ENCODE peak calls at places on chromosomes 7 and 10, in nine cellular contexts. J, A, C, I, V, F, K, D and T are unnamed samples.

GRCh38 chr10:99339077-99339476 is 9.9 kb downstream of the CNNM1 start:
- DNase-seq in F (no peak), J (no peak), A (peak; percentile 90), K (no peak), C (no peak), D (no peak), V (no peak), I (no peak), T (no peak)

GRCh38 chr10:60423920-60424319 is 34.2 kb upstream of the ANK3 start:
- DNase-seq in A (no peak), D (no peak), F (no peak), C (no peak), V (no peak), I (no peak), K (no peak), J (no peak), T (no peak)

GRCh38 chr7:1458676-1459511 is at the start of gene MICALL2:
- DNase-seq in C (peak; percentile 53), J (peak; percentile 86), A (peak; percentile 67), I (no peak), D (no peak), K (peak; percentile 5), F (no peak), V (peak; percentile 10), T (no peak)

GRCh38 chr7:49791089-49791741 is 17.8 kb downstream of the VWC2 start:
- DNase-seq in D (no peak), V (no peak), F (peak; percentile 40), I (no peak), C (no peak), A (peak; percentile 31), K (no peak), J (no peak), T (peak; percentile 14)

GRCh38 chr10:11448545-11449244 is 162.8 kb downstream of the USP6NL start:
- DNase-seq in J (no peak), D (no peak), F (no peak), K (no peak), V (no peak), A (no peak), C (no peak), I (no peak), T (no peak)

GRCh38 chr7:18792866-18793595 is 297.5 kb downstream of the HDAC9 start:
- DNase-seq in A (no peak), D (no peak), K (no peak), F (no peak), C (no peak), J (peak; percentile 17), I (no peak), V (no peak), T (no peak)

GRCh38 chr7:15972767-15973362 is 286.4 kb upstream of the MEOX2 start:
- DNase-seq in V (no peak), K (no peak), A (no peak), F (no peak), D (no peak), I (no peak), C (no peak), J (peak; percentile 75), T (no peak)

GRCh38 chr7:35753761-35754603 is 46.9 kb upstream of the SEPTIN7 start:
- DNase-seq in J (peak; percentile 93), D (no peak), K (no peak), A (no peak), I (no peak), C (peak; percentile 15), V (no peak), F (no peak), T (no peak)

GRCh38 chr7:154330318-154330717 is 278.1 kb downstream of the DPP6 start:
- DNase-seq in F (no peak), C (no peak), D (no peak), K (no peak), I (no peak), A (no peak), J (no peak), V (no peak), T (no peak)

GRCh38 chr10:96317067-96317833 is 13.0 kb downstream of the DNTT start:
- DNase-seq in V (no peak), J (no peak), I (no peak), D (no peak), K (no peak), C (no peak), A (no peak), F (no peak), T (no peak)

GRCh38 chr10:60497364-60497763 is 107.7 kb upstream of the ANK3 start:
- DNase-seq in C (no peak), V (no peak), F (no peak), D (no peak), I (no peak), A (no peak), J (no peak), K (no peak), T (no peak)

GRCh38 chr10:28842321-28842720 is 165.0 kb downstream of the BAMBI start:
- DNase-seq in V (no peak), J (peak; percentile 90), D (no peak), C (no peak), K (no peak), I (no peak), A (peak; percentile 28), F (no peak), T (no peak)

GRCh38 chr10:132036153-132036886 is 29.4 kb upstream of the JAKMIP3 start:
- DNase-seq in V (no peak), C (no peak), F (peak; percentile 18), A (peak; percentile 57), D (no peak), J (peak; percentile 45), K (no peak), I (no peak), T (peak; percentile 23)

GRCh38 chr7:82158327-82158726 is 285.2 kb downstream of the CACNA2D1 start:
- DNase-seq in F (no peak), I (no peak), J (no peak), A (peak; percentile 16), K (no peak), V (no peak), C (no peak), D (no peak), T (no peak)